ENCODE peak calls at places on chromosomes 16 and 17, in eight cellular contexts. One of them, this sample, is unnamed.

GRCh38 chr17:181213-182163 is at the start of gene DOC2B:
- DNase-seq in hypothalamus: no peak
- DNase-seq in lower leg skin: no peak
- DNase-seq in astrocyte of the cerebellum: no peak
- DNase-seq in NCI-H510A treated with DMSO at 0.1 percent for 48 hours: no peak
- DNase-seq in heart right ventricle: peak; percentile 31
- DNase-seq in GM04503: no peak
- DNase-seq in NCI-H460: peak; percentile 54
- DNase-seq in this sample: peak; percentile 17

GRCh38 chr17:34692932-34693331 is 113.5 kb downstream of the TMEM132E start:
- DNase-seq in hypothalamus: no peak
- DNase-seq in lower leg skin: no peak
- DNase-seq in astrocyte of the cerebellum: no peak
- DNase-seq in NCI-H510A treated with DMSO at 0.1 percent for 48 hours: no peak
- DNase-seq in heart right ventricle: no peak
- DNase-seq in GM04503: no peak
- DNase-seq in NCI-H460: no peak
- DNase-seq in this sample: no peak

GRCh38 chr17:72297326-72298115 is 176.7 kb downstream of the SOX9 start:
- DNase-seq in hypothalamus: no peak
- DNase-seq in lower leg skin: peak; percentile 37
- DNase-seq in astrocyte of the cerebellum: no peak
- DNase-seq in NCI-H510A treated with DMSO at 0.1 percent for 48 hours: no peak
- DNase-seq in heart right ventricle: peak; percentile 14
- DNase-seq in GM04503: no peak
- DNase-seq in NCI-H460: peak; percentile 33
- DNase-seq in this sample: no peak

GRCh38 chr16:28587386-28587785 is 9.5 kb downstream of the SULT1A2 start:
- DNase-seq in hypothalamus: no peak
- DNase-seq in lower leg skin: no peak
- DNase-seq in astrocyte of the cerebellum: no peak
- DNase-seq in NCI-H510A treated with DMSO at 0.1 percent for 48 hours: no peak
- DNase-seq in heart right ventricle: no peak
- DNase-seq in GM04503: no peak
- DNase-seq in NCI-H460: peak; percentile 18
- DNase-seq in this sample: no peak

GRCh38 chr17:42266918-42267766 is 9.0 kb downstream of the STAT5B start:
- DNase-seq in hypothalamus: no peak
- DNase-seq in lower leg skin: no peak
- DNase-seq in astrocyte of the cerebellum: peak; percentile 46
- DNase-seq in NCI-H510A treated with DMSO at 0.1 percent for 48 hours: no peak
- DNase-seq in heart right ventricle: no peak
- DNase-seq in GM04503: peak; percentile 81
- DNase-seq in NCI-H460: peak; percentile 91
- DNase-seq in this sample: no peak

GRCh38 chr17:77253611-77254051 is 112.9 kb downstream of the SEC14L1 start:
- DNase-seq in hypothalamus: no peak
- DNase-seq in lower leg skin: no peak
- DNase-seq in astrocyte of the cerebellum: no peak
- DNase-seq in NCI-H510A treated with DMSO at 0.1 percent for 48 hours: peak; percentile 42
- DNase-seq in heart right ventricle: no peak
- DNase-seq in GM04503: no peak
- DNase-seq in NCI-H460: no peak
- DNase-seq in this sample: no peak

GRCh38 chr17:64504769-64505319 is 1.2 kb downstream of the DDX5 start:
- DNase-seq in hypothalamus: no peak
- DNase-seq in lower leg skin: no peak
- DNase-seq in astrocyte of the cerebellum: no peak
- DNase-seq in NCI-H510A treated with DMSO at 0.1 percent for 48 hours: no peak
- DNase-seq in heart right ventricle: peak; percentile 34
- DNase-seq in GM04503: no peak
- DNase-seq in NCI-H460: peak; percentile 56
- DNase-seq in this sample: no peak

GRCh38 chr17:17685775-17686291 is 4.6 kb downstream of the RAI1 start:
- DNase-seq in hypothalamus: no peak
- DNase-seq in lower leg skin: peak; percentile 47
- DNase-seq in astrocyte of the cerebellum: no peak
- DNase-seq in NCI-H510A treated with DMSO at 0.1 percent for 48 hours: no peak
- DNase-seq in heart right ventricle: no peak
- DNase-seq in GM04503: no peak
- DNase-seq in NCI-H460: no peak
- DNase-seq in this sample: no peak

This sample was measured in NCI-H146.